ENCODE peak calls at places on chromosomes 7 and 10, in eight cellular contexts. One of them, this sample, is unnamed.

GRCh38 chr10:101741938-101742337 is 34.0 kb downstream of the FGF8 start:
- DNase-seq in tibial artery: no peak
- DNase-seq in CD4-positive, alpha-beta T cell: no peak
- DNase-seq in substantia nigra: no peak
- DNase-seq in right atrium auricular region: no peak
- DNase-seq in psoas muscle: no peak
- DNase-seq in mesenchymal stem cell: no peak
- DNase-seq in CD4-positive, alpha-beta memory T cell: no peak
- DNase-seq in this sample: no peak

GRCh38 chr10:114364726-114365125 is 39.6 kb downstream of the AFAP1L2 start:
- DNase-seq in tibial artery: no peak
- DNase-seq in CD4-positive, alpha-beta T cell: no peak
- DNase-seq in substantia nigra: no peak
- DNase-seq in right atrium auricular region: no peak
- DNase-seq in psoas muscle: no peak
- DNase-seq in mesenchymal stem cell: no peak
- DNase-seq in CD4-positive, alpha-beta memory T cell: no peak
- DNase-seq in this sample: no peak

GRCh38 chr10:1049425-1049958 is 573 bp upstream of the IDI1 start:
- DNase-seq in tibial artery: peak; percentile 71
- DNase-seq in CD4-positive, alpha-beta T cell: no peak
- DNase-seq in substantia nigra: no peak
- DNase-seq in right atrium auricular region: no peak
- DNase-seq in psoas muscle: no peak
- DNase-seq in mesenchymal stem cell: no peak
- DNase-seq in CD4-positive, alpha-beta memory T cell: no peak
- DNase-seq in this sample: no peak

GRCh38 chr10:7945469-7946187 is 108.9 kb upstream of the GATA3 start:
- DNase-seq in tibial artery: no peak
- DNase-seq in CD4-positive, alpha-beta T cell: no peak
- DNase-seq in substantia nigra: no peak
- DNase-seq in right atrium auricular region: no peak
- DNase-seq in psoas muscle: no peak
- DNase-seq in mesenchymal stem cell: peak; percentile 22
- DNase-seq in CD4-positive, alpha-beta memory T cell: no peak
- DNase-seq in this sample: no peak

GRCh38 chr7:90797596-90797995 is 201.5 kb downstream of the CDK14 start:
- DNase-seq in tibial artery: no peak
- DNase-seq in CD4-positive, alpha-beta T cell: no peak
- DNase-seq in substantia nigra: no peak
- DNase-seq in right atrium auricular region: no peak
- DNase-seq in psoas muscle: no peak
- DNase-seq in mesenchymal stem cell: no peak
- DNase-seq in CD4-positive, alpha-beta memory T cell: no peak
- DNase-seq in this sample: no peak

GRCh38 chr10:7507887-7508726 is 97.3 kb upstream of the SFMBT2 start:
- DNase-seq in tibial artery: no peak
- DNase-seq in CD4-positive, alpha-beta T cell: no peak
- DNase-seq in substantia nigra: no peak
- DNase-seq in right atrium auricular region: no peak
- DNase-seq in psoas muscle: no peak
- DNase-seq in mesenchymal stem cell: no peak
- DNase-seq in CD4-positive, alpha-beta memory T cell: peak; percentile 29
- DNase-seq in this sample: no peak

GRCh38 chr10:58335306-58336005 is 650 bp downstream of the UBE2D1 start:
- DNase-seq in tibial artery: peak; percentile 66
- DNase-seq in CD4-positive, alpha-beta T cell: no peak
- DNase-seq in substantia nigra: peak; percentile 44
- DNase-seq in right atrium auricular region: no peak
- DNase-seq in psoas muscle: peak; percentile 35
- DNase-seq in mesenchymal stem cell: peak; percentile 58
- DNase-seq in CD4-positive, alpha-beta memory T cell: no peak
- DNase-seq in this sample: no peak

GRCh38 chr7:3217166-3217565 is 83.9 kb upstream of the SDK1 start:
- DNase-seq in tibial artery: no peak
- DNase-seq in CD4-positive, alpha-beta T cell: no peak
- DNase-seq in substantia nigra: no peak
- DNase-seq in right atrium auricular region: peak; percentile 50
- DNase-seq in psoas muscle: no peak
- DNase-seq in mesenchymal stem cell: no peak
- DNase-seq in CD4-positive, alpha-beta memory T cell: no peak
- DNase-seq in this sample: peak; percentile 29

GRCh38 chr7:41981046-41982040 is 255.7 kb downstream of the GLI3 start:
- DNase-seq in tibial artery: no peak
- DNase-seq in CD4-positive, alpha-beta T cell: no peak
- DNase-seq in substantia nigra: no peak
- DNase-seq in right atrium auricular region: no peak
- DNase-seq in psoas muscle: no peak
- DNase-seq in mesenchymal stem cell: no peak
- DNase-seq in CD4-positive, alpha-beta memory T cell: no peak
- DNase-seq in this sample: no peak

GRCh38 chr7:36931892-36932291 is 207.6 kb upstream of the AOAH start:
- DNase-seq in tibial artery: no peak
- DNase-seq in CD4-positive, alpha-beta T cell: no peak
- DNase-seq in substantia nigra: no peak
- DNase-seq in right atrium auricular region: no peak
- DNase-seq in psoas muscle: no peak
- DNase-seq in mesenchymal stem cell: no peak
- DNase-seq in CD4-positive, alpha-beta memory T cell: no peak
- DNase-seq in this sample: no peak

GRCh38 chr7:156515911-156516790 is 124.4 kb upstream of the RNF32 start:
- DNase-seq in tibial artery: no peak
- DNase-seq in CD4-positive, alpha-beta T cell: no peak
- DNase-seq in substantia nigra: peak; percentile 48
- DNase-seq in right atrium auricular region: no peak
- DNase-seq in psoas muscle: no peak
- DNase-seq in mesenchymal stem cell: no peak
- DNase-seq in CD4-positive, alpha-beta memory T cell: no peak
- DNase-seq in this sample: no peak

GRCh38 chr10:125782055-125782454 is 6.4 kb upstream of the MMP21 start:
- DNase-seq in tibial artery: no peak
- DNase-seq in CD4-positive, alpha-beta T cell: no peak
- DNase-seq in substantia nigra: no peak
- DNase-seq in right atrium auricular region: no peak
- DNase-seq in psoas muscle: no peak
- DNase-seq in mesenchymal stem cell: no peak
- DNase-seq in CD4-positive, alpha-beta memory T cell: no peak
- DNase-seq in this sample: no peak

GRCh38 chr10:62084434-62084833 is 182.9 kb downstream of the ARID5B start:
- DNase-seq in tibial artery: no peak
- DNase-seq in CD4-positive, alpha-beta T cell: no peak
- DNase-seq in substantia nigra: no peak
- DNase-seq in right atrium auricular region: no peak
- DNase-seq in psoas muscle: no peak
- DNase-seq in mesenchymal stem cell: no peak
- DNase-seq in CD4-positive, alpha-beta memory T cell: no peak
- DNase-seq in this sample: no peak

GRCh38 chr7:26372738-26373137 is 81.1 kb downstream of the SNX10 start:
- DNase-seq in tibial artery: no peak
- DNase-seq in CD4-positive, alpha-beta T cell: no peak
- DNase-seq in substantia nigra: no peak
- DNase-seq in right atrium auricular region: no peak
- DNase-seq in psoas muscle: no peak
- DNase-seq in mesenchymal stem cell: no peak
- DNase-seq in CD4-positive, alpha-beta memory T cell: no peak
- DNase-seq in this sample: no peak

GRCh38 chr7:26376208-26376917 is 84.7 kb downstream of the SNX10 start:
- DNase-seq in tibial artery: no peak
- DNase-seq in CD4-positive, alpha-beta T cell: no peak
- DNase-seq in substantia nigra: peak; percentile 40
- DNase-seq in right atrium auricular region: no peak
- DNase-seq in psoas muscle: peak; percentile 28
- DNase-seq in mesenchymal stem cell: no peak
- DNase-seq in CD4-positive, alpha-beta memory T cell: peak; percentile 24
- DNase-seq in this sample: no peak

GRCh38 chr7:26374665-26375373 is 83.2 kb downstream of the SNX10 start:
- DNase-seq in tibial artery: no peak
- DNase-seq in CD4-positive, alpha-beta T cell: no peak
- DNase-seq in substantia nigra: no peak
- DNase-seq in right atrium auricular region: no peak
- DNase-seq in psoas muscle: no peak
- DNase-seq in mesenchymal stem cell: no peak
- DNase-seq in CD4-positive, alpha-beta memory T cell: no peak
- DNase-seq in this sample: no peak

GRCh38 chr7:26372211-26372610 is 80.5 kb downstream of the SNX10 start:
- DNase-seq in tibial artery: no peak
- DNase-seq in CD4-positive, alpha-beta T cell: no peak
- DNase-seq in substantia nigra: no peak
- DNase-seq in right atrium auricular region: no peak
- DNase-seq in psoas muscle: no peak
- DNase-seq in mesenchymal stem cell: no peak
- DNase-seq in CD4-positive, alpha-beta memory T cell: no peak
- DNase-seq in this sample: no peak

GRCh38 chr7:26375604-26376207 is 84.0 kb downstream of the SNX10 start:
- DNase-seq in tibial artery: no peak
- DNase-seq in CD4-positive, alpha-beta T cell: no peak
- DNase-seq in substantia nigra: no peak
- DNase-seq in right atrium auricular region: no peak
- DNase-seq in psoas muscle: no peak
- DNase-seq in mesenchymal stem cell: no peak
- DNase-seq in CD4-positive, alpha-beta memory T cell: no peak
- DNase-seq in this sample: no peak
- H3K27ac ChIP-seq in tibial artery: no peak overlapping the region
- H3K27ac ChIP-seq in CD4-positive, alpha-beta T cell: no peak overlapping the region
- H3K27ac ChIP-seq in substantia nigra: no peak overlapping the region
- H3K27ac ChIP-seq in right atrium auricular region: no peak overlapping the region
- H3K27ac ChIP-seq in psoas muscle: no peak overlapping the region
- H3K27ac ChIP-seq in mesenchymal stem cell: no peak overlapping the region
- H3K27ac ChIP-seq in CD4-positive, alpha-beta memory T cell: no peak overlapping the region
- H3K27ac ChIP-seq in this sample: no peak overlapping the region

DNA sequence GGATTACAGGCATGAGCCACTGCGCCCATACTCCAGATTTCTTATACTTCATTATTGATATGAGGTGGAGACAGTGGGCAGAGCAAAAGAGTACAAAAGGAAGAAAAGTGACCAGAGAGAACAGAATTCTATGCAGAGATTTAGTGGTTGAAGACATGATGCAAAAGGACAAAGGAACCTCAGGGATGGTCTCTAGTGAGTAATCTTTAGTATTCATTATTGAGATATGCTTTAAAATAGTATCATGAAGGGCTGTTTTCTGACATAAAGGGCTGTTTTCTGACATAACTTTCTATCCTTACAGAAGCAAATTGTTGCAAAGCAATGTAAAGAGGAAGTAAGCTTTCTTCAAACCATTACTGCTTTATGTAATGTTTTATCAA is 81.1 kb upstream of the OIT3 start:
- DNase-seq in tibial artery: no peak
- DNase-seq in CD4-positive, alpha-beta T cell: no peak
- DNase-seq in substantia nigra: no peak
- DNase-seq in right atrium auricular region: no peak
- DNase-seq in psoas muscle: no peak
- DNase-seq in mesenchymal stem cell: no peak
- DNase-seq in CD4-positive, alpha-beta memory T cell: no peak
- DNase-seq in this sample: no peak
- H3K27ac ChIP-seq in tibial artery: no peak overlapping the region
- H3K27ac ChIP-seq in CD4-positive, alpha-beta T cell: no peak overlapping the region
- H3K27ac ChIP-seq in substantia nigra: no peak overlapping the region
- H3K27ac ChIP-seq in right atrium auricular region: no peak overlapping the region
- H3K27ac ChIP-seq in psoas muscle: no peak overlapping the region
- H3K27ac ChIP-seq in mesenchymal stem cell: peak overlapping the region; percentile 64
- H3K27ac ChIP-seq in CD4-positive, alpha-beta memory T cell: no peak overlapping the region
- H3K27ac ChIP-seq in this sample: no peak overlapping the region

GRCh38 chr10:34766811-34767516 is 48.1 kb downstream of the PARD3 start:
- DNase-seq in tibial artery: no peak
- DNase-seq in CD4-positive, alpha-beta T cell: no peak
- DNase-seq in substantia nigra: no peak
- DNase-seq in right atrium auricular region: no peak
- DNase-seq in psoas muscle: no peak
- DNase-seq in mesenchymal stem cell: no peak
- DNase-seq in CD4-positive, alpha-beta memory T cell: no peak
- DNase-seq in this sample: no peak
- H3K27ac ChIP-seq in tibial artery: no peak overlapping the region
- H3K27ac ChIP-seq in CD4-positive, alpha-beta T cell: no peak overlapping the region
- H3K27ac ChIP-seq in substantia nigra: no peak overlapping the region
- H3K27ac ChIP-seq in right atrium auricular region: no peak overlapping the region
- H3K27ac ChIP-seq in psoas muscle: peak overlapping the region; percentile 15
- H3K27ac ChIP-seq in mesenchymal stem cell: no peak overlapping the region
- H3K27ac ChIP-seq in CD4-positive, alpha-beta memory T cell: no peak overlapping the region
- H3K27ac ChIP-seq in this sample: no peak overlapping the region

DNA sequence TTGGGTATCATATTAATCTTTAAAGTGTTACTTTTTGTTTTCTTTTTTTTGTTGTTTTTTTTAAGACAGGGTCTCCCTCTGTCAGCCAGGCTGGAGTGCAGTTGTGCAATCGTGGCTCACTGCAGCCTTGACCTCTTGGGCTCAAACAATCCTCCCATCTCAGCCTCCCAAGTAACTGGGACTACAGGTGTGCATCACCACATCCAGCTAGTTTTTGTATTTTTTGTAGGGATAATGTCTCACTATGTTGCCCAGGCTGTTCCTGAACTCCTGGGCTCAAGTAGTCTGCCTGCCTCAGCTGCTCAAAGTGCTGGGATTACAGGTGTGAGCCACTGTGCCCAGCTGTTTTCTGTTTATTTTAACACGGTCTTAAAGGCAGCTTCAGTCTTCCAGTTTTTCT is 23.3 kb downstream of the KMT2E start:
- DNase-seq in tibial artery: no peak
- DNase-seq in CD4-positive, alpha-beta T cell: no peak
- DNase-seq in substantia nigra: no peak
- DNase-seq in right atrium auricular region: no peak
- DNase-seq in psoas muscle: no peak
- DNase-seq in mesenchymal stem cell: no peak
- DNase-seq in CD4-positive, alpha-beta memory T cell: no peak
- DNase-seq in this sample: no peak
- H3K27ac ChIP-seq in tibial artery: no peak overlapping the region
- H3K27ac ChIP-seq in CD4-positive, alpha-beta T cell: no peak overlapping the region
- H3K27ac ChIP-seq in substantia nigra: no peak overlapping the region
- H3K27ac ChIP-seq in right atrium auricular region: no peak overlapping the region
- H3K27ac ChIP-seq in psoas muscle: peak overlapping the region; percentile 60
- H3K27ac ChIP-seq in mesenchymal stem cell: no peak overlapping the region
- H3K27ac ChIP-seq in CD4-positive, alpha-beta memory T cell: no peak overlapping the region
- H3K27ac ChIP-seq in this sample: no peak overlapping the region